ENCODE peak calls at places on chromosomes 6 and 20, in eight cellular contexts. One of them, this sample, is unnamed.

GRCh38 chr6:127554435-127555006 is 22.5 kb upstream of the C6orf58 start:
- DNase-seq in AG08395: peak
- DNase-seq in NCI-H345: peak
- DNase-seq in pulmonary artery endothelial cell: no peak
- DNase-seq in uterus: no peak
- DNase-seq in GM23248: peak
- DNase-seq in astrocyte of the hippocampus: peak
- DNase-seq in NCI-H2081: peak
- DNase-seq in this sample: peak

GRCh38 chr6:36595168-36595818 is 1.1 kb downstream of the SRSF3 start:
- DNase-seq in NCI-H345: peak
- DNase-seq in AG08395: no peak
- DNase-seq in NCI-H2081: peak
- DNase-seq in uterus: no peak
- DNase-seq in astrocyte of the hippocampus: peak
- DNase-seq in pulmonary artery endothelial cell: no peak
- DNase-seq in GM23248: peak
- DNase-seq in this sample: peak

GRCh38 chr20:53413188-53413631 is 180.4 kb downstream of the ZNF217 start:
- DNase-seq in pulmonary artery endothelial cell: no peak
- DNase-seq in GM23248: no peak
- DNase-seq in astrocyte of the hippocampus: no peak
- DNase-seq in AG08395: no peak
- DNase-seq in NCI-H2081: no peak
- DNase-seq in uterus: no peak
- DNase-seq in NCI-H345: no peak
- DNase-seq in this sample: no peak

GRCh38 chr20:17648306-17648646 is 33.8 kb downstream of the RRBP1 start:
- DNase-seq in astrocyte of the hippocampus: no peak
- DNase-seq in NCI-H2081: no peak
- DNase-seq in uterus: no peak
- DNase-seq in GM23248: no peak
- DNase-seq in pulmonary artery endothelial cell: no peak
- DNase-seq in NCI-H345: no peak
- DNase-seq in AG08395: no peak
- DNase-seq in this sample: no peak

GRCh38 chr6:37021356-37022129 is 16.1 kb downstream of the FGD2 start:
- DNase-seq in pulmonary artery endothelial cell: no peak
- DNase-seq in AG08395: peak
- DNase-seq in uterus: no peak
- DNase-seq in NCI-H2081: no peak
- DNase-seq in NCI-H345: no peak
- DNase-seq in GM23248: peak
- DNase-seq in astrocyte of the hippocampus: peak
- DNase-seq in this sample: peak

GRCh38 chr20:47007826-47008655 is 113.4 kb downstream of the EYA2 start:
- DNase-seq in uterus: no peak
- DNase-seq in AG08395: no peak
- DNase-seq in GM23248: no peak
- DNase-seq in NCI-H2081: no peak
- DNase-seq in pulmonary artery endothelial cell: no peak
- DNase-seq in NCI-H345: peak
- DNase-seq in astrocyte of the hippocampus: no peak
- DNase-seq in this sample: no peak

GRCh38 chr6:10230533-10230932 is 184.3 kb downstream of the TFAP2A start:
- DNase-seq in GM23248: no peak
- DNase-seq in NCI-H2081: no peak
- DNase-seq in pulmonary artery endothelial cell: no peak
- DNase-seq in astrocyte of the hippocampus: no peak
- DNase-seq in NCI-H345: no peak
- DNase-seq in uterus: no peak
- DNase-seq in AG08395: no peak
- DNase-seq in this sample: no peak

GRCh38 chr20:642398-643174 is 10.4 kb downstream of the SRXN1 start:
- DNase-seq in pulmonary artery endothelial cell: no peak
- DNase-seq in astrocyte of the hippocampus: peak
- DNase-seq in AG08395: no peak
- DNase-seq in uterus: no peak
- DNase-seq in NCI-H345: no peak
- DNase-seq in GM23248: peak
- DNase-seq in NCI-H2081: no peak
- DNase-seq in this sample: no peak

GRCh38 chr20:6466065-6466810 is 301.2 kb upstream of the BMP2 start:
- DNase-seq in AG08395: no peak
- DNase-seq in uterus: no peak
- DNase-seq in GM23248: no peak
- DNase-seq in pulmonary artery endothelial cell: no peak
- DNase-seq in NCI-H2081: no peak
- DNase-seq in NCI-H345: no peak
- DNase-seq in astrocyte of the hippocampus: peak
- DNase-seq in this sample: no peak

GRCh38 chr6:167754691-167755090 is 72.0 kb upstream of the AFDN start:
- DNase-seq in AG08395: no peak
- DNase-seq in NCI-H2081: no peak
- DNase-seq in uterus: no peak
- DNase-seq in astrocyte of the hippocampus: no peak
- DNase-seq in NCI-H345: no peak
- DNase-seq in GM23248: no peak
- DNase-seq in pulmonary artery endothelial cell: no peak
- DNase-seq in this sample: no peak

GRCh38 chr6:28218312-28219248 is 6.5 kb upstream of the ZSCAN9 start:
- DNase-seq in NCI-H345: peak
- DNase-seq in GM23248: peak
- DNase-seq in uterus: peak
- DNase-seq in pulmonary artery endothelial cell: peak
- DNase-seq in astrocyte of the hippocampus: peak
- DNase-seq in AG08395: peak
- DNase-seq in NCI-H2081: peak
- DNase-seq in this sample: peak

GRCh38 chr6:27867941-27868705 is 44.1 kb downstream of the OR2B2 start:
- DNase-seq in NCI-H2081: no peak
- DNase-seq in uterus: no peak
- DNase-seq in NCI-H345: peak
- DNase-seq in astrocyte of the hippocampus: peak
- DNase-seq in AG08395: no peak
- DNase-seq in GM23248: no peak
- DNase-seq in pulmonary artery endothelial cell: no peak
- DNase-seq in this sample: no peak

GRCh38 chr6:35148167-35148741 is 7.1 kb upstream of the TCP11 start:
- DNase-seq in AG08395: peak
- DNase-seq in NCI-H2081: no peak
- DNase-seq in astrocyte of the hippocampus: peak
- DNase-seq in pulmonary artery endothelial cell: no peak
- DNase-seq in NCI-H345: no peak
- DNase-seq in GM23248: peak
- DNase-seq in uterus: no peak
- DNase-seq in this sample: peak

GRCh38 chr20:17895641-17896246 is 72.8 kb downstream of the SNX5 start:
- DNase-seq in astrocyte of the hippocampus: peak
- DNase-seq in GM23248: peak
- DNase-seq in AG08395: peak
- DNase-seq in pulmonary artery endothelial cell: no peak
- DNase-seq in NCI-H345: no peak
- DNase-seq in NCI-H2081: no peak
- DNase-seq in uterus: peak
- DNase-seq in this sample: peak

GRCh38 chr20:972256-972655 is 29.9 kb downstream of the RSPO4 start:
- DNase-seq in NCI-H345: no peak
- DNase-seq in uterus: no peak
- DNase-seq in pulmonary artery endothelial cell: no peak
- DNase-seq in astrocyte of the hippocampus: no peak
- DNase-seq in AG08395: no peak
- DNase-seq in GM23248: no peak
- DNase-seq in NCI-H2081: no peak
- DNase-seq in this sample: no peak

GRCh38 chr6:11921017-11921438 is 91.1 kb upstream of the HIVEP1 start:
- DNase-seq in NCI-H345: no peak
- DNase-seq in astrocyte of the hippocampus: peak
- DNase-seq in GM23248: peak
- DNase-seq in pulmonary artery endothelial cell: peak
- DNase-seq in AG08395: peak
- DNase-seq in NCI-H2081: no peak
- DNase-seq in uterus: peak
- DNase-seq in this sample: peak

GRCh38 chr6:137488736-137489409 is 5.3 kb downstream of the OLIG3 start:
- DNase-seq in AG08395: no peak
- DNase-seq in pulmonary artery endothelial cell: no peak
- DNase-seq in uterus: no peak
- DNase-seq in NCI-H345: no peak
- DNase-seq in GM23248: no peak
- DNase-seq in astrocyte of the hippocampus: no peak
- DNase-seq in NCI-H2081: no peak
- DNase-seq in this sample: no peak

GRCh38 chr6:142378138-142378875 is 76.5 kb downstream of the ADGRG6 start:
- DNase-seq in pulmonary artery endothelial cell: peak
- DNase-seq in astrocyte of the hippocampus: peak
- DNase-seq in uterus: no peak
- DNase-seq in NCI-H345: peak
- DNase-seq in NCI-H2081: no peak
- DNase-seq in AG08395: peak
- DNase-seq in GM23248: peak
- DNase-seq in this sample: no peak

GRCh38 chr20:38315290-38315966 is 11.5 kb downstream of the BPI start:
- DNase-seq in astrocyte of the hippocampus: peak
- DNase-seq in uterus: peak
- DNase-seq in GM23248: peak
- DNase-seq in pulmonary artery endothelial cell: no peak
- DNase-seq in NCI-H2081: no peak
- DNase-seq in AG08395: peak
- DNase-seq in NCI-H345: no peak
- DNase-seq in this sample: peak

GRCh38 chr6:46528956-46529750 is 37.9 kb upstream of the RCAN2 start:
- DNase-seq in NCI-H2081: no peak
- DNase-seq in AG08395: no peak
- DNase-seq in astrocyte of the hippocampus: no peak
- DNase-seq in pulmonary artery endothelial cell: no peak
- DNase-seq in NCI-H345: no peak
- DNase-seq in uterus: no peak
- DNase-seq in GM23248: peak
- DNase-seq in this sample: no peak

GRCh38 chr20:54189630-54190029 is 15.8 kb upstream of the CYP24A1 start:
- DNase-seq in NCI-H2081: no peak
- DNase-seq in astrocyte of the hippocampus: no peak
- DNase-seq in uterus: no peak
- DNase-seq in GM23248: peak
- DNase-seq in NCI-H345: no peak
- DNase-seq in AG08395: no peak
- DNase-seq in pulmonary artery endothelial cell: no peak
- DNase-seq in this sample: no peak

GRCh38 chr6:152380993-152381898 is 255.9 kb downstream of the SYNE1 start:
- DNase-seq in astrocyte of the hippocampus: peak
- DNase-seq in NCI-H2081: no peak
- DNase-seq in pulmonary artery endothelial cell: peak
- DNase-seq in AG08395: peak
- DNase-seq in NCI-H345: no peak
- DNase-seq in uterus: peak
- DNase-seq in GM23248: peak
- DNase-seq in this sample: peak

GRCh38 chr6:119676971-119677370 is 327.4 kb upstream of the MAN1A1 start:
- DNase-seq in pulmonary artery endothelial cell: no peak
- DNase-seq in AG08395: peak
- DNase-seq in GM23248: no peak
- DNase-seq in astrocyte of the hippocampus: peak
- DNase-seq in uterus: no peak
- DNase-seq in NCI-H2081: no peak
- DNase-seq in NCI-H345: no peak
- DNase-seq in this sample: no peak

GRCh38 chr20:48839518-48839917 is 11.7 kb upstream of the PREX1 start:
- DNase-seq in NCI-H345: no peak
- DNase-seq in NCI-H2081: no peak
- DNase-seq in GM23248: no peak
- DNase-seq in pulmonary artery endothelial cell: no peak
- DNase-seq in uterus: no peak
- DNase-seq in AG08395: no peak
- DNase-seq in astrocyte of the hippocampus: no peak
- DNase-seq in this sample: no peak

This sample was measured in dermis microvascular lymphatic vessel endothelial cell.